ENCODE peak calls at places on chromosome 5, in nine cellular contexts. X is HFF-Myc, L is AG04449, I is spleen, D is endothelial cell of umbilical vein, H is astrocyte of the spinal cord, Q is fibroblast of pulmonary artery, C is lower lobe of right lung, O is nephron progenitor cell. W is an unnamed sample.

GRCh38 chr5:154698681-154699275 is 56.4 kb upstream of the LARP1 start:
- DNase-seq in X (no peak), L (no peak), O (no peak), C (no peak), Q (no peak), D (no peak), I (no peak), H (no peak), W (no peak)

GRCh38 chr5:21774791-21775190 is 1078.4 kb downstream of the CDH12 start:
- DNase-seq in O (no peak), D (no peak), Q (peak), H (peak), L (no peak), C (no peak), X (no peak), I (no peak), W (no peak)

GRCh38 chr5:400282-401215 is 42.4 kb upstream of the EXOC3 start:
- DNase-seq in C (no peak), H (peak), O (no peak), L (peak), I (peak), D (peak), Q (peak), X (peak), W (peak)

GRCh38 chr5:173781826-173782670 is 106.1 kb upstream of the CPEB4 start:
- DNase-seq in D (peak), O (no peak), C (peak), I (peak), H (peak), X (peak), L (peak), Q (peak), W (peak)

GRCh38 chr5:133530270-133530669 is 82.1 kb downstream of the FSTL4 start:
- DNase-seq in L (no peak), I (no peak), Q (no peak), X (no peak), H (no peak), D (no peak), O (no peak), C (no peak), W (no peak)

GRCh38 chr5:65809817-65810531 is 88.0 kb downstream of the NLN start:
- DNase-seq in C (no peak), O (no peak), D (no peak), L (no peak), X (no peak), Q (peak), H (peak), I (no peak), W (peak)

GRCh38 chr5:149680810-149681221 is 49.3 kb upstream of the PPARGC1B start:
- DNase-seq in Q (no peak), D (no peak), O (no peak), I (peak), L (no peak), H (no peak), C (peak), X (no peak), W (no peak)

GRCh38 chr5:34609951-34610431 is 46.1 kb upstream of the RAI14 start:
- DNase-seq in X (no peak), L (no peak), C (no peak), O (no peak), I (no peak), H (peak), D (peak), Q (no peak), W (no peak)

GRCh38 chr5:69261034-69261433 is 26.3 kb downstream of the CDK7 start:
- DNase-seq in Q (peak), X (no peak), L (no peak), C (no peak), H (peak), O (no peak), I (no peak), D (peak), W (peak)

GRCh38 chr5:73312146-73312871 is 136.3 kb downstream of the FOXD1 start:
- DNase-seq in H (peak), X (peak), D (no peak), L (peak), Q (peak), C (no peak), I (no peak), O (no peak), W (peak)

GRCh38 chr5:118863345-118863744 is 125.0 kb downstream of the DTWD2 start:
- DNase-seq in O (no peak), L (peak), I (no peak), C (no peak), X (no peak), H (peak), D (no peak), Q (no peak), W (no peak)

GRCh38 chr5:123514615-123515355 is 2.8 kb downstream of the CSNK1G3 start:
- DNase-seq in O (no peak), X (no peak), H (no peak), C (no peak), I (no peak), Q (no peak), L (no peak), D (no peak), W (no peak)

GRCh38 chr5:74149395-74149794 is 491.1 kb downstream of the ENC1 start:
- DNase-seq in I (no peak), D (peak), Q (peak), X (peak), O (no peak), L (peak), C (peak), H (peak), W (peak)

GRCh38 chr5:107331882-107332281 is 338.9 kb downstream of the EFNA5 start:
- DNase-seq in H (peak), D (no peak), O (no peak), X (no peak), Q (peak), C (no peak), I (no peak), L (no peak), W (no peak)

GRCh38 chr5:172800088-172800551 is 29.1 kb upstream of the DUSP1 start:
- DNase-seq in X (no peak), L (peak), H (peak), C (peak), I (peak), Q (peak), D (no peak), O (no peak), W (peak)

GRCh38 chr5:115460476-115460875 is 84.1 kb downstream of the FEM1C start:
- DNase-seq in C (peak), I (no peak), X (no peak), Q (peak), H (peak), L (no peak), D (peak), O (no peak), W (no peak)

GRCh38 chr5:179912386-179912785 is 4.7 kb upstream of the TBC1D9B start:
- DNase-seq in X (no peak), L (no peak), Q (no peak), I (peak), O (no peak), D (no peak), C (no peak), H (no peak), W (no peak)

GRCh38 chr5:36590513-36591286 is 15.7 kb upstream of the SLC1A3 start:
- DNase-seq in D (no peak), O (no peak), L (no peak), I (no peak), C (no peak), X (no peak), H (peak), Q (no peak), W (no peak)

GRCh38 chr5:144189800-144190429 is 19.2 kb downstream of the KCTD16 start:
- DNase-seq in C (peak), O (no peak), D (peak), H (peak), I (no peak), Q (peak), X (no peak), L (no peak), W (peak)

GRCh38 chr5:81156732-81157131 is 76.4 kb upstream of the CKMT2 start:
- DNase-seq in C (no peak), L (no peak), O (no peak), X (no peak), I (no peak), D (no peak), H (no peak), Q (no peak), W (no peak)

GRCh38 chr5:10729320-10730133 is 31.5 kb downstream of the DAP start:
- DNase-seq in X (no peak), H (no peak), I (no peak), C (no peak), D (no peak), O (no peak), L (no peak), Q (no peak), W (no peak)

GRCh38 chr5:96829336-96829735 is 21.6 kb upstream of the ERAP1 start:
- DNase-seq in Q (no peak), D (peak), C (no peak), I (no peak), X (no peak), L (no peak), O (no peak), H (no peak), W (no peak)

GRCh38 chr5:113202904-113203716 is 226.5 kb downstream of the DCP2 start:
- DNase-seq in Q (peak), L (no peak), I (no peak), X (no peak), O (peak), H (peak), D (peak), C (no peak), W (peak)

GRCh38 chr5:65262590-65263189 is 219.0 kb downstream of the ADAMTS6 start:
- DNase-seq in O (peak), L (peak), I (no peak), C (no peak), H (peak), X (peak), D (peak), Q (peak), W (peak)

GRCh38 chr5:147673276-147673675 is 109.3 kb downstream of the JAKMIP2 start:
- DNase-seq in C (no peak), X (no peak), H (no peak), O (no peak), L (no peak), I (no peak), Q (no peak), D (no peak), W (no peak)

GRCh38 chr5:100430268-100430900 is 104.8 kb upstream of the FAM174A start:
- DNase-seq in H (peak), I (no peak), D (peak), C (peak), Q (peak), O (peak), X (peak), L (no peak), W (peak)

GRCh38 chr5:149174847-149175234 is 33.5 kb downstream of the ABLIM3 start:
- DNase-seq in O (no peak), H (no peak), C (no peak), Q (no peak), D (no peak), I (no peak), L (no peak), X (no peak), W (no peak)

GRCh38 chr5:68465133-68465532 is 249.6 kb downstream of the PIK3R1 start:
- DNase-seq in C (no peak), L (no peak), I (no peak), Q (no peak), D (no peak), H (no peak), X (no peak), O (no peak), W (no peak)

GRCh38 chr5:176609724-176610429 is at the start of gene GPRIN1:
- DNase-seq in H (peak), C (peak), X (no peak), I (peak), D (peak), O (peak), Q (peak), L (no peak), W (peak)

GRCh38 chr5:143041972-143042770 is 272.0 kb downstream of the ARHGAP26 start:
- DNase-seq in O (no peak), I (no peak), X (no peak), D (no peak), H (peak), Q (peak), C (no peak), L (no peak), W (peak)

GRCh38 chr5:92505925-92506324 is 1075.1 kb downstream of the NR2F1-AS1 start:
- DNase-seq in I (no peak), D (peak), Q (peak), O (no peak), H (peak), C (no peak), L (no peak), X (no peak), W (peak)

GRCh38 chr5:135497971-135498661 is 37.6 kb downstream of the NEUROG1 start:
- DNase-seq in Q (no peak), O (no peak), I (no peak), C (no peak), D (no peak), H (no peak), L (no peak), X (no peak), W (no peak)

GRCh38 chr5:14813747-14814146 is 57.8 kb downstream of the ANKH start:
- DNase-seq in X (no peak), C (no peak), I (no peak), Q (no peak), L (no peak), H (no peak), D (no peak), O (no peak), W (no peak)

GRCh38 chr5:66680804-66681203 is 84.6 kb downstream of the MAST4 start:
- DNase-seq in Q (no peak), L (no peak), D (no peak), O (no peak), C (no peak), H (no peak), I (no peak), X (no peak), W (no peak)

GRCh38 chr5:179228341-179229121 is 116.7 kb downstream of the ADAMTS2 start:
- DNase-seq in Q (no peak), H (no peak), C (peak), X (no peak), L (no peak), D (no peak), I (peak), O (peak), W (no peak)

GRCh38 chr5:134566741-134567221 is 41.3 kb downstream of the JADE2 start:
- DNase-seq in I (no peak), L (no peak), X (no peak), Q (no peak), H (no peak), D (no peak), C (no peak), O (no peak), W (no peak)

GRCh38 chr5:5475967-5476366 is 53.5 kb downstream of the ICE1 start:
- DNase-seq in O (no peak), L (no peak), D (no peak), C (no peak), X (no peak), H (no peak), I (no peak), Q (no peak), W (no peak)

GRCh38 chr5:117812866-117813265 is 1175.5 kb downstream of the DTWD2 start:
- DNase-seq in D (no peak), O (no peak), C (no peak), I (no peak), H (no peak), X (no peak), L (no peak), Q (no peak), W (peak)

GRCh38 chr5:66633754-66634153 is 37.6 kb downstream of the MAST4 start:
- DNase-seq in X (no peak), C (no peak), H (no peak), L (no peak), D (no peak), Q (no peak), I (no peak), O (peak), W (no peak)

GRCh38 chr5:68265822-68266395 is 50.4 kb downstream of the PIK3R1 start:
- DNase-seq in L (no peak), C (no peak), I (no peak), X (no peak), Q (peak), H (no peak), O (no peak), D (no peak), W (peak)

GRCh38 chr5:170691623-170692022 is 91.9 kb upstream of the GABRP start:
- DNase-seq in Q (no peak), X (no peak), H (no peak), L (no peak), D (no peak), I (no peak), O (peak), C (no peak), W (no peak)
- TF ChIP-seq CTCF in Q (no peak), X (no peak), H (no peak), L (no peak), D (no peak), I (no peak), O (peak), C (no peak), W (no peak)

GRCh38 chr5:110255194-110255593 is 471.3 kb downstream of the TMEM232 start:
- DNase-seq in L (no peak), C (no peak), I (no peak), D (no peak), Q (no peak), X (no peak), H (no peak), O (no peak), W (no peak)

GRCh38 chr5:110248921-110249320 is 477.6 kb downstream of the TMEM232 start:
- DNase-seq in L (no peak), C (no peak), I (no peak), O (no peak), X (no peak), Q (no peak), H (no peak), D (no peak), W (no peak)

GRCh38 chr5:110251366-110251765 is 475.1 kb downstream of the TMEM232 start:
- DNase-seq in I (no peak), Q (no peak), C (no peak), O (no peak), H (peak), X (no peak), L (no peak), D (no peak), W (no peak)

DNA sequence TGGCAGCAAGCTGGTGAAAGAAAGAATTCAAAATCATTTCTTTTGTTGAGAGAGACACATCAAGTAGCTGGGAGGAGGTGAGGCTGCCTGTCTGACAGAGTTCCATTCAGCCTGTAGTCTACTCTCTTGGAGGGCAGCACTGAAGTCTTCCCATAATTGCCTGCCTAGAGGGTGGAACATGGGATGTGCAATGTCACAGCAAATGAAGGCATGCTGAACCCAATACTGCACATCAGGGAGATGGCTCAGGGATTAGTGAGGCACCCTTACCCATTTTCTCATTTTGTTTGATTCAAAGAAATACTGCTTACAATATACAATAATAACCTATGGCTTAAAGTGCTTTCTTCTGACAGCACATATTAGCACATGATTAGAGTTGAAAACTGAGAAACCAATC is 475.7 kb downstream of the TMEM232 start:
- DNase-seq in I (no peak), O (no peak), L (no peak), D (no peak), H (no peak), X (no peak), Q (no peak), C (no peak), W (no peak)
- TF ChIP-seq CTCF in I (no peak), O (no peak), L (no peak), D (no peak), H (no peak), X (no peak), Q (no peak), C (no peak), W (no peak)

DNA sequence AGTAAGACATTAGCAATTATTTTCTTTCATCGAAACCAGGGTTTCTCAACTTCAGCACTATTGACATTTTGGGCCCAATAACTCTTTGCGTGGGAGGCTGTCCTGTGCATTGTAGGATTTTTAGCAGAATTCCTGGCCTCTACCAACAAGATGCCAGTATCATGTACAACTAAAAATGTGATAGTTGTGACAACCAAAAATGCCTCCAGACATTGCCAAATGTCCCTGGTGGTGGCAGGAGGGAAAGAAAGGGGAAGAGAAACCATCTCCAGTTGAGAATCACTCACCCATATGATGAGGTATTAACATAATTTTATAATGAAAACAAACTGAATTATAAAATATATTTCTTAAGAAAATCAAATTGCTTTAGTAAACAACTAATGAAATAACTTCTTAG is 406.1 kb downstream of the RAB3C start:
- DNase-seq in O (no peak), D (no peak), X (no peak), L (no peak), C (no peak), H (no peak), Q (no peak), I (no peak), W (no peak)
- TF ChIP-seq CTCF in O (no peak), D (no peak), X (no peak), L (no peak), C (no peak), H (no peak), Q (no peak), I (no peak), W (no peak)

DNA sequence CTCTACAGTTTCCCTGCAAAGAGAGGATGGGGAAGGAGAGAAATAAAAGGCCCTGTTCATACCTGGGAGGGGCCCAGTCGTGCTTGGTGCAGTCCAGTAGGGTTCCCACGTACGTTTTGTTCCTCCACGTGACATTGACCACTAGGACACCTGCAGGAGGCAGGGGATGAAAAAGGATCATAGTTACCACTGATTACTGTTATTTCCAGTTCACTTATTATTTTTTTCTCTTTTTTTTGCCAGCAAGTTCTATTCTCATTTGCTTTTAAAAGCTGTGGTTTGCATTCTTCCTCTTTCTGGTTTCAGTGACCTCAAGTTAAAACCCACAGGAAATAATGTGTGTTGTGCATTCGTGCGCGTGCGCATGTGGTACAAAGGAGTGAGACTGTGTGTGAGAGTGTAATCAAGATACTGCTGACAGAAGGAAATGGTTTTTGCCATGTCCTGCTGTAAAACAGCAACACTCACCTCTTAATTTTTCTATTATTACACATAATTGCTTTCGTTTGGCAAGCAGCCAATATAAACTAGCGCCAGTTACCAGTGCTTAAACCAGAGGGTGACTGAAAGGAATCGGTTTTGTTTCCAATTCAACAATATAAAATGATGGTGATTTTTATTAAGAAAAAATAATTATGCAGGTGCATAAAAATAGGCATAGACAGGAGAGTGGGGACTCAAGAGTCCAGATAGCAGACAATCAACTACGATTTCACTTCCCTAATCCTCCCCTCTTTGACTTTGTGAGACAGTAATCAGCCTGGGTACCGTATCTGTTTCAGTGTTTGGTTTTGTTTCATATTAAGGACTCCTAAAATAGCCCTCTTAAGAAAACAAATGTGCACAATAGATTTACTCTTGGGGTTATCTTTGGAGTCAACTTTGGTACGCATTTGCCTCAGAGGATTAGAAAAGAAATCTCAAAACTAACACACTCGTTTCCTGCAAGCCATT is 96.6 kb downstream of the ZNF608 start:
- DNase-seq in O (no peak), Q (peak), L (peak), H (peak), X (peak), I (peak), D (peak), C (peak), W (peak)
- TF ChIP-seq CTCF in O (no peak), Q (no peak), L (no peak), H (no peak), X (no peak), I (no peak), D (no peak), C (no peak), W (no peak)

DNA sequence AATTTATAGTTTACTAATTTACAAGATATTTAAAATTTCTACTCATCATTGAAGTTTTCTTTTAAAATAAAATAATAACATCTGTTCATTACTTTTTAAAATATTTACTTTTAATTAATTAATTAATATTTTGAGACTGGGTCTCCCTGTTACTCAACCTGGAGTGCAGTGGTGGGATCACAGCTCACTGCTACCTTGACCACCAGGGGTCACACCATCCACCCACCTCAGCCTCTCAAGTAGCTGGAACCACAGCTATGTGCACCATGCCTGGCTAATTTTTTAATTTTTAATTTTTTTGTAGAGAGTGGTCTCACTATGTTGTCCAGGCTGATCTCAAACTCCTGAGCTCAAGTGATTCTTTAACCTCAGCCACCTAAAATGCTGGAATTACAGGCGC is 1013.6 kb downstream of the CDH9 start:
- DNase-seq in X (no peak), O (peak), D (no peak), Q (no peak), C (no peak), H (no peak), L (no peak), I (no peak), W (no peak)
- TF ChIP-seq CTCF in X (no peak), O (peak), D (no peak), Q (no peak), C (no peak), H (peak), L (no peak), I (no peak), W (no peak)

W was measured in fibroblast of villous mesenchyme.